ENCODE peak calls at places on chromosome 22, in four cellular contexts. C is HCT116, S is SK-N-SH, L is GM12878. A is an unnamed sample.

GRCh38 chr22:28810839-28811491 is 10.6 kb upstream of the XBP1 start:
- DNase-seq in C (no peak), S (no peak), L (no peak), A (no peak)

GRCh38 chr22:30181459-30182353 is 64.9 kb downstream of the LIF start:
- DNase-seq in C (no peak), L (no peak), S (no peak), A (no peak)

GRCh38 chr22:21714059-21714770 is 21.4 kb downstream of the YPEL1 start:
- DNase-seq in S (no peak), L (no peak), C (no peak), A (no peak)

GRCh38 chr22:49423125-49423650 is 404.5 kb downstream of the BRD1 start:
- DNase-seq in S (no peak), L (no peak), C (no peak), A (no peak)

GRCh38 chr22:49967333-49968241 is 7.0 kb downstream of the PIM3 start:
- DNase-seq in S (peak; percentile 76), L (no peak), C (no peak), A (no peak)

GRCh38 chr22:35465109-35465701 is 65.3 kb downstream of the MCM5 start:
- DNase-seq in C (no peak), L (no peak), S (no peak), A (no peak)

GRCh38 chr22:48855593-48856307 is 971.9 kb downstream of the BRD1 start:
- DNase-seq in S (no peak), L (no peak), C (no peak), A (no peak)

GRCh38 chr22:21613553-21614233 is 16.1 kb downstream of the YDJC start:
- DNase-seq in C (no peak), S (no peak), L (no peak), A (no peak)

GRCh38 chr22:32341122-32341740 is 16.4 kb upstream of the RFPL3 start:
- DNase-seq in L (no peak), S (no peak), C (no peak), A (no peak)

GRCh38 chr22:50343541-50343935 is 411 bp downstream of the PPP6R2 start:
- DNase-seq in L (no peak), C (no peak), S (no peak), A (no peak)

GRCh38 chr22:19902245-19902699 is 39.3 kb upstream of the COMT start:
- DNase-seq in C (no peak), S (no peak), L (no peak), A (no peak)

GRCh38 chr22:32444068-32444467 is 20.2 kb downstream of the BPIFC start:
- DNase-seq in C (peak; percentile 34), L (no peak), S (peak; percentile 17), A (no peak)

DNA sequence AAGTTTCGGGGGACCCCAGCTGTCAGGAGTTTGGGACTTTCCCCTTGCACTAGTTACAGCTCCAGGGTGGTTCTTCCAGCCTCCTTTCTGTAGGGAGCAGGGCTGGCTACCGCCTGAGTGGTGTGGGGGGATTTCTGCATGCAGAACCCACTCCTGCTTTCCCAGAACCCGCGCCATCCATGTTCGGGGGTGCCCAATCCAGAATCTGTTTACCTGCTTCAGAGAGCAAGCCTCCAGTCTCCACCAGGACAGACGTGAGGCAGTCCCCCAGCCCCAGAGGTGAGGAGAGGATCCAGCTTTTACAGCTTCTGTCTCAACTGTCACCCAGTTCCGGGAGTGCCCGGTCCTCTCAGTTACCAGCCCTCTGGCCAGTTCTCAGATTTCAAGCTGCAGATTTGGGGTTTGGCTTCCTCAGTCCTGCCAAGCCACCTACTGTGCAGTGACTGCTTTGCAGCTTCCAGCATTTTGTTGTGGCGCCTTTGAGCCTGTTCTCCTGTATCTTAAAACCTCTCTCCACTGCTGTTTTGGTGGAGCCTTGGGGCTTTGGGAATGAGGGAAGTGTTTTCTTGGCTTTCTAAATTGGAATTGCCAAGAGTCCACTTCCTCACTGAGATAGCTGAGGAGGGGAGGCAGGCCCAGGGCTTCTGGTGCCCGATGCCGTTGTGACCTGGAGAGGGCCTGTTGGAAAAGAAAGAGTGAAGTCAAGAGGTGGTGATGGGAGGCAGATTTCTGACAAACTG is 513.2 kb downstream of the TBC1D22A start:
- DNase-seq in C (no peak), S (no peak), L (no peak), A (no peak)
- H3K9me3 ChIP-seq in C (no peaks in the 10 kb centered on the region), S (no peaks in the 10 kb centered on the region), L (no peaks in the 10 kb centered on the region), A (no peaks in the 10 kb centered on the region)

GRCh38 chr22:38572065-38572464 is 2.1 kb upstream of the DMC1 start:
- DNase-seq in L (peak; percentile 12), S (peak; percentile 30), C (peak; percentile 24), A (no peak)
- TF ChIP-seq SIN3A in L (no peak), S (no peak), C (no peak), A (no peak)

GRCh38 chr22:47277001-47277400 is 514.6 kb downstream of the TBC1D22A start:
- DNase-seq in C (no peak), S (no peak), L (no peak), A (no peak)

GRCh38 chr22:47278655-47279054 is 516.2 kb downstream of the TBC1D22A start:
- DNase-seq in S (no peak), L (no peak), C (no peak), A (no peak)

GRCh38 chr22:47276219-47276843 is 513.9 kb downstream of the TBC1D22A start:
- DNase-seq in S (no peak), L (no peak), C (no peak), A (no peak)

GRCh38 chr22:47279337-47279736 is 516.9 kb downstream of the TBC1D22A start:
- DNase-seq in S (no peak), L (no peak), C (no peak), A (no peak)

DNA sequence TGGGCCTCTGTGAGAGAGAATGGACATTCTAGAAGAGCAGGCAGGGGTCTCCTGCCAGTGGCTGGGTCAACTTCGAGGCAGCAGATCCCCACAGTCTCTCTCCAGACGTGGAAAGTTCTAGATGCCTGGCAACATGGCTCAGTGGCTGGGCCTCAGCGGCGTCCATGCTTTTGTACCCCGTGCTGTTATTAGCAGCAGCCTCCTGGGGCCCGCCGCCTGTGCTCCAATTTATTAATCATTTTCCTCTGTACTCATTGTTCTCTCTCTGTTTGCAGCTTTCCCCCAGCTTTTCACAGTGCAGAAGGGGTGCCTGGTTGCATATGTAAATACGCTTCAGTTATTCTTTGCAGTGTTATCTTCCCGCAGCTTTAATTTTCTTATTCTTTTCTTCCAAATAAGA is 515.1 kb downstream of the TBC1D22A start:
- DNase-seq in L (no peak), C (no peak), S (no peak), A (no peak)
- H3K9me3 ChIP-seq in L (no peaks in the 10 kb centered on the region), C (no peaks in the 10 kb centered on the region), S (no peaks in the 10 kb centered on the region), A (no peaks in the 10 kb centered on the region)

GRCh38 chr22:37906364-37907008 is 389 bp downstream of the MICALL1 start:
- DNase-seq in C (no peak), S (peak; percentile 78), L (no peak), A (no peak)
- TF ChIP-seq SIN3A in C (no peak), S (no peak), L (peak; percentile 17), A (no peak)

GRCh38 chr22:47567741-47568140 is 805.3 kb downstream of the TBC1D22A start:
- DNase-seq in C (no peak), L (no peak), S (no peak), A (no peak)
- H3K9me3 ChIP-seq in C (no peaks in the 10 kb centered on the region), L (no peaks in the 10 kb centered on the region), S (no peaks in the 10 kb centered on the region), A (no peaks in the 10 kb centered on the region)

GRCh38 chr22:41442240-41442792 is 4.3 kb downstream of the TOB2 start:
- DNase-seq in C (no peak), L (no peak), S (no peak), A (no peak)
- TF ChIP-seq SIN3A in C (no peak), L (no peak), S (no peak), A (no peak)

A was measured in Panc1.